ENCODE peak calls at places on chromosomes 4 and X, in six cellular contexts. J, P, I, G, L and S are unnamed samples.

GRCh38 chr4:92551616-92552015 is 247.8 kb downstream of the GRID2 start:
- DNase-seq in G (no peak), J (no peak), P (no peak), L (no peak), I (peak; percentile 2), S (no peak)

GRCh38 chr4:165208741-165209388 is 1.5 kb downstream of the KLHL2 start:
- DNase-seq in P (no peak), G (no peak), L (no peak), I (no peak), J (no peak), S (no peak)

GRCh38 chr4:94466923-94467322 is 15.2 kb downstream of the PDLIM5 start:
- DNase-seq in I (no peak), P (no peak), J (no peak), L (no peak), G (no peak), S (no peak)

GRCh38 chrX:152821145-152821765 is 9.3 kb downstream of the CETN2 start:
- DNase-seq in G (no peak), L (no peak), J (peak; percentile 41), I (peak; percentile 45), P (peak; percentile 44), S (no peak)

GRCh38 chr4:48891028-48891619 is 15.4 kb downstream of the OCIAD2 start:
- DNase-seq in I (no peak), L (no peak), J (no peak), P (no peak), G (no peak), S (no peak)

GRCh38 chr4:10296730-10297129 is 160.5 kb downstream of the ZNF518B start:
- DNase-seq in G (no peak), L (no peak), P (no peak), I (no peak), J (no peak), S (no peak)

GRCh38 chr4:165079476-165079875 is 25.8 kb downstream of the TRIM75 start:
- DNase-seq in P (peak; percentile 83), L (peak; percentile 34), J (no peak), I (peak; percentile 6), G (no peak), S (no peak)

GRCh38 chr4:185470503-185471195 is 884 bp downstream of the CCDC110 start:
- DNase-seq in I (peak; percentile 66), P (peak; percentile 78), L (peak; percentile 50), G (peak; percentile 88), J (peak; percentile 91), S (no peak)

GRCh38 chr4:120071192-120071795 is 4.6 kb upstream of the MAD2L1 start:
- DNase-seq in J (peak; percentile 51), I (peak; percentile 62), G (no peak), P (peak; percentile 56), L (no peak), S (no peak)

GRCh38 chr4:181637186-181638105 is 605.8 kb upstream of the TENM3 start:
- DNase-seq in P (no peak), I (no peak), L (no peak), J (no peak), G (no peak), S (no peak)

DNA sequence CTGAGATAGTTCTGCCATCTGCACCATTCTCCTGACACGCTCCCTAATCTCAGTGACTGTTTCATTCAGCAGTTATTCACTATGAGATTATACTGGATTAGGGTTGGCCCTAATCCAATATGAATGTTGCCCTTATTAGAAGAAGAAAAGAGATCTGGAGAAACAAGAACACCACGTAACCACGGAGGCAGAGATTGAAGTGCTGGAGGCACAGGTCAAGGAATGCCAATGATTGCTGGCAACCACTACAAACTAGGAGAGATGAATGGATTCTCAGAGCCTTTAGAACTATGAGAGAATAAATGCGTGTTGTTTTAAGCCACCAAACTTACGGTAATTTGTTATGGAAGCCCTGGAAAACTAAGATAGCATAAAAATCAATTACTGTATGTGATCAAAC is 7.3 kb downstream of the ACOX3 start:
- DNase-seq in P (no peak), I (no peak), J (no peak), L (no peak), G (no peak), S (no peak)
- H3K4me1 ChIP-seq in P (peaks cover 4% of the 10 kb centered on the region), I (peaks cover 17% of the 10 kb centered on the region), J (peaks cover 14% of the 10 kb centered on the region), L (peaks cover 64% of the 10 kb centered on the region), G (peaks cover 59% of the 10 kb centered on the region), S (peaks cover 13% of the 10 kb centered on the region)

GRCh38 chr4:40330536-40330935 is 4.6 kb upstream of the CHRNA9 start:
- DNase-seq in J (no peak), P (no peak), L (no peak), I (no peak), G (no peak), S (no peak)

GRCh38 chr4:40331092-40331824 is 3.9 kb upstream of the CHRNA9 start:
- DNase-seq in J (no peak), P (no peak), L (no peak), I (no peak), G (no peak), S (no peak)

GRCh38 chr4:40333921-40334352 is 1.2 kb upstream of the CHRNA9 start:
- DNase-seq in P (no peak), L (no peak), G (no peak), I (no peak), J (no peak), S (no peak)

GRCh38 chr4:40329805-40330204 is 5.3 kb upstream of the CHRNA9 start:
- DNase-seq in J (no peak), L (no peak), I (no peak), G (no peak), P (no peak), S (no peak)

GRCh38 chr4:40331937-40332336 is 3.2 kb upstream of the CHRNA9 start:
- DNase-seq in L (no peak), G (no peak), P (no peak), I (no peak), J (no peak), S (no peak)
- H3K4me1 ChIP-seq in L (no peaks in the 10 kb centered on the region), G (no peaks in the 10 kb centered on the region), P (no peaks in the 10 kb centered on the region), I (no peaks in the 10 kb centered on the region), J (no peaks in the 10 kb centered on the region), S (no peaks in the 10 kb centered on the region)

GRCh38 chr4:54017974-54018373 is 46.4 kb downstream of the CHIC2 start:
- DNase-seq in G (no peak), P (no peak), L (no peak), J (no peak), I (no peak), S (no peak)
- H3K4me1 ChIP-seq in G (no peaks in the 10 kb centered on the region), P (no peaks in the 10 kb centered on the region), L (no peaks in the 10 kb centered on the region), J (peaks cover 7% of the 10 kb centered on the region), I (no peaks in the 10 kb centered on the region), S (no peaks in the 10 kb centered on the region)

DNA sequence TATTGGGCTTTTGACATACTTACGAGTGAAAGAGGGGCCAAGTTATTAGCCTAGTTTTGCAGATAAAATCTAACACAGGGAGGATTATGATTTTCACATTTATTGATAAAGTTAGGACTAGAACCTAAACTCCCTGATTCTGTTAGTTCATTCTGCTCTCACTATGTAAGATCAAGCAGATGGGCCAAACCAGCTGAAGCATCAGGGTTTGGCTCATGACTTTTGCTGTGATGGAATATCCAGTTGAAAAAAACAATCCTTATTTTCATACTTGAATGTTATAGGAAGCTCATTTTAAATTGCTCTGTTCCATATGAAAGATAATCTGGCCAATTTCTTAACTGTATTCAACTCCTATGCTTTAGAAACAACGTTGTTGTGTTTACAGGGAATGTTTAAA is 21.2 kb downstream of the SPRY1 start:
- DNase-seq in P (no peak), L (no peak), I (no peak), G (no peak), J (no peak), S (no peak)
- H3K4me1 ChIP-seq in P (no peaks in the 10 kb centered on the region), L (peaks cover 16% of the 10 kb centered on the region), I (peaks cover 8% of the 10 kb centered on the region), G (peaks cover 8% of the 10 kb centered on the region), J (peaks cover 16% of the 10 kb centered on the region), S (peaks cover 2% of the 10 kb centered on the region)

DNA sequence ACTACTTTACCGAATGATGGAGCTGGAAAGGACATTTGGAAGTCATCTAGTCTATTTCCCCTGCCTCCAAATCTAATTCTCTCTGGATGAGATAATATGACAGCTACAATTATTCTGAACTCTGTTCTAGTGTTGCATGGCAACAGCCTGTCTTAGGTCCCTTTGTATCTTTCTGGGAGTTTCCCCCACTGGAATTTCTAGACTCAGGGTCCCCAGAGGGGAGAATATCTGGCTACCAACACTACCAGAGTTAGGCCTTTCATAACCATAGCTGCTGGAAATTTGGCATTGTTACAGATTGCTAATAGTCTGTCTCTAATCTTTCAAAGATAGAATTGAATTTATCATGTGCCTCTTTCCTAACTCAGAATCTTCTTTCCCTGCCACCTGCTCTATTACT is 4.5 kb downstream of the MSN start:
- DNase-seq in P (no peak), G (no peak), J (no peak), I (no peak), L (no peak), S (no peak)
- H3K4me1 ChIP-seq in P (no peaks in the 10 kb centered on the region), G (peaks cover 72% of the 10 kb centered on the region), J (no peaks in the 10 kb centered on the region), I (peaks cover 8% of the 10 kb centered on the region), L (peaks cover 74% of the 10 kb centered on the region), S (peaks cover 38% of the 10 kb centered on the region)

GRCh38 chrX:16208601-16209000 is 41.3 kb downstream of the MAGEB17 start:
- DNase-seq in I (no peak), J (no peak), P (no peak), L (no peak), G (no peak), S (no peak)
- H3K4me1 ChIP-seq in I (no peaks in the 10 kb centered on the region), J (no peaks in the 10 kb centered on the region), P (no peaks in the 10 kb centered on the region), L (no peaks in the 10 kb centered on the region), G (no peaks in the 10 kb centered on the region), S (no peaks in the 10 kb centered on the region)

DNA sequence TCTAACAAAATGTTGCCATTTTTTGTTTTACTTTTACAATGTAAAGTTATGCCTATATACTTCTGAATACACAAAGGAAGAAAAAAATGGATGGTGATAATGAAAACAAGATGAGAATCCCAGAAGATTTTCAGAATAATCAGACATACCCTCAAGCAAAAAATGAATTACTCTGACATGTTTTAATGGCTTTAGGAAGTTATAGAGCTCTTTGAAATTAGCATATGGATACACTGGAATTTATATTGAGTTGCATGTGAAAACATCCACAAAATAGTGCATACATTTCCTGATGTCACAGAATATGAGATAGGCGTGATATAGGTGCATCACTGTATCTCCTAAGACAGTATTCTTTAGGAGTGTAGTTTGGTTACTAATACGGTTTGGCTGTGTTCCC is 351.3 kb downstream of the SLC7A11 start:
- DNase-seq in I (no peak), J (no peak), L (no peak), G (no peak), P (no peak), S (no peak)
- H3K4me1 ChIP-seq in I (no peaks in the 10 kb centered on the region), J (peaks cover 2% of the 10 kb centered on the region), L (no peaks in the 10 kb centered on the region), G (no peaks in the 10 kb centered on the region), P (no peaks in the 10 kb centered on the region), S (no peaks in the 10 kb centered on the region)

GRCh38 chrX:47618923-47619485 is 653 bp downstream of the SYN1 start:
- DNase-seq in P (no peak), L (no peak), G (no peak), I (no peak), J (no peak), S (no peak)
- H3K4me1 ChIP-seq in P (no peaks in the 10 kb centered on the region), L (no peaks in the 10 kb centered on the region), G (peaks cover 10% of the 10 kb centered on the region), I (no peaks in the 10 kb centered on the region), J (no peaks in the 10 kb centered on the region), S (no peaks in the 10 kb centered on the region)